ENCODE peak calls at places on chromosomes 4 and X, in seven cellular contexts. One of them, this sample, is unnamed. For H3K4me1, the result is how much of the 10 kb centered on the place peaks cover.

GRCh38 chr4:140116442-140117104 is 37.4 kb downstream of the MAML3 start:
- DNase-seq in trophoblast cell: no peak
- DNase-seq in mesendoderm: peak
- DNase-seq in H1: no peak
- DNase-seq in neuronal stem cell: no peak
- DNase-seq in H9: no peak
- DNase-seq in IMR-90: peak
- DNase-seq in this sample: peak

GRCh38 chr4:81631958-81632439 is 160.3 kb upstream of the RASGEF1B start:
- DNase-seq in mesendoderm: peak
- DNase-seq in H1: no peak
- DNase-seq in trophoblast cell: no peak
- DNase-seq in neuronal stem cell: no peak
- DNase-seq in H9: no peak
- DNase-seq in IMR-90: peak
- DNase-seq in this sample: peak

GRCh38 chrX:139971394-139971749 is 6.1 kb upstream of the CXorf66 start:
- DNase-seq in neuronal stem cell: no peak
- DNase-seq in H1: no peak
- DNase-seq in IMR-90: no peak
- DNase-seq in H9: no peak
- DNase-seq in trophoblast cell: no peak
- DNase-seq in mesendoderm: no peak
- DNase-seq in this sample: no peak

GRCh38 chr4:48571471-48571870 is 81.4 kb downstream of the ZAR1 start:
- DNase-seq in mesendoderm: no peak
- DNase-seq in H1: no peak
- DNase-seq in H9: no peak
- DNase-seq in neuronal stem cell: no peak
- DNase-seq in IMR-90: no peak
- DNase-seq in trophoblast cell: no peak
- DNase-seq in this sample: no peak

GRCh38 chrX:111098874-111099273 is 2.9 kb downstream of the PAK3 start:
- DNase-seq in IMR-90: peak
- DNase-seq in neuronal stem cell: peak
- DNase-seq in trophoblast cell: peak
- DNase-seq in H9: peak
- DNase-seq in H1: no peak
- DNase-seq in mesendoderm: peak
- DNase-seq in this sample: no peak

GRCh38 chr4:24181005-24181404 is 291.2 kb upstream of the PPARGC1A start:
- DNase-seq in H1: no peak
- DNase-seq in IMR-90: no peak
- DNase-seq in H9: no peak
- DNase-seq in trophoblast cell: no peak
- DNase-seq in neuronal stem cell: no peak
- DNase-seq in mesendoderm: no peak
- DNase-seq in this sample: no peak

GRCh38 chr4:7270121-7270520 is 77.8 kb downstream of the SORCS2 start:
- DNase-seq in IMR-90: no peak
- DNase-seq in mesendoderm: no peak
- DNase-seq in neuronal stem cell: no peak
- DNase-seq in H9: no peak
- DNase-seq in trophoblast cell: no peak
- DNase-seq in H1: no peak
- DNase-seq in this sample: no peak

GRCh38 chr4:19063662-19064061 is 1042.1 kb upstream of the LCORL start:
- DNase-seq in IMR-90: no peak
- DNase-seq in H1: no peak
- DNase-seq in mesendoderm: peak
- DNase-seq in H9: peak
- DNase-seq in trophoblast cell: no peak
- DNase-seq in neuronal stem cell: no peak
- DNase-seq in this sample: no peak

GRCh38 chrX:48751343-48751742 is 10.2 kb upstream of the GLOD5 start:
- DNase-seq in IMR-90: no peak
- DNase-seq in neuronal stem cell: no peak
- DNase-seq in H1: no peak
- DNase-seq in mesendoderm: no peak
- DNase-seq in H9: no peak
- DNase-seq in trophoblast cell: no peak
- DNase-seq in this sample: no peak

GRCh38 chr4:11416767-11417113 is 12.0 kb downstream of the HS3ST1 start:
- DNase-seq in neuronal stem cell: no peak
- DNase-seq in IMR-90: no peak
- DNase-seq in H9: no peak
- DNase-seq in trophoblast cell: no peak
- DNase-seq in H1: no peak
- DNase-seq in mesendoderm: peak
- DNase-seq in this sample: no peak

GRCh38 chr4:70508801-70509200 is 9.6 kb upstream of the AMTN start:
- DNase-seq in trophoblast cell: no peak
- DNase-seq in H9: no peak
- DNase-seq in mesendoderm: no peak
- DNase-seq in neuronal stem cell: no peak
- DNase-seq in H1: no peak
- DNase-seq in IMR-90: no peak
- DNase-seq in this sample: no peak

GRCh38 chr4:185282968-185283367 is 73.6 kb downstream of the SNX25 start:
- DNase-seq in H1: no peak
- DNase-seq in H9: no peak
- DNase-seq in IMR-90: peak
- DNase-seq in neuronal stem cell: no peak
- DNase-seq in trophoblast cell: no peak
- DNase-seq in mesendoderm: peak
- DNase-seq in this sample: peak

GRCh38 chr4:189773909-189774308 is 166.8 kb upstream of the FRG1 start:
- DNase-seq in trophoblast cell: no peak
- DNase-seq in IMR-90: peak
- DNase-seq in H1: no peak
- DNase-seq in mesendoderm: peak
- DNase-seq in neuronal stem cell: no peak
- DNase-seq in H9: no peak
- DNase-seq in this sample: peak

GRCh38 chr4:66028668-66029067 is 358.4 kb upstream of the EPHA5 start:
- DNase-seq in mesendoderm: no peak
- DNase-seq in trophoblast cell: no peak
- DNase-seq in neuronal stem cell: no peak
- DNase-seq in H1: no peak
- DNase-seq in IMR-90: no peak
- DNase-seq in H9: no peak
- DNase-seq in this sample: no peak

GRCh38 chrX:17560385-17560784 is 176.9 kb upstream of the SCML1 start:
- DNase-seq in neuronal stem cell: no peak
- DNase-seq in trophoblast cell: no peak
- DNase-seq in H9: no peak
- DNase-seq in IMR-90: no peak
- DNase-seq in H1: no peak
- DNase-seq in mesendoderm: no peak
- DNase-seq in this sample: no peak

GRCh38 chrX:101787934-101788333 is 128.3 kb upstream of the ARMCX2 start:
- DNase-seq in mesendoderm: peak
- DNase-seq in IMR-90: no peak
- DNase-seq in H9: no peak
- DNase-seq in trophoblast cell: no peak
- DNase-seq in H1: no peak
- DNase-seq in neuronal stem cell: no peak
- DNase-seq in this sample: no peak

GRCh38 chrX:13015536-13016236 is 28.7 kb downstream of the FAM9C start:
- DNase-seq in H1: no peak
- DNase-seq in trophoblast cell: no peak
- DNase-seq in mesendoderm: peak
- DNase-seq in H9: no peak
- DNase-seq in IMR-90: no peak
- DNase-seq in neuronal stem cell: no peak
- DNase-seq in this sample: no peak

GRCh38 chrX:133513116-133513515 is 97.8 kb upstream of the GPC4 start:
- DNase-seq in neuronal stem cell: no peak
- DNase-seq in trophoblast cell: no peak
- DNase-seq in H1: no peak
- DNase-seq in IMR-90: no peak
- DNase-seq in mesendoderm: no peak
- DNase-seq in H9: no peak
- DNase-seq in this sample: peak

GRCh38 chr4:71049395-71049794 is 55.9 kb downstream of the DCK start:
- DNase-seq in neuronal stem cell: no peak
- DNase-seq in H1: no peak
- DNase-seq in IMR-90: no peak
- DNase-seq in mesendoderm: no peak
- DNase-seq in trophoblast cell: no peak
- DNase-seq in H9: no peak
- DNase-seq in this sample: no peak

GRCh38 chrX:104135677-104136076 is 21.1 kb downstream of the SLC25A53 start:
- DNase-seq in mesendoderm: no peak
- DNase-seq in trophoblast cell: no peak
- DNase-seq in IMR-90: no peak
- DNase-seq in H1: no peak
- DNase-seq in H9: no peak
- DNase-seq in neuronal stem cell: no peak
- DNase-seq in this sample: no peak

GRCh38 chr4:43066415-43066814 is 173.9 kb downstream of the GRXCR1 start:
- DNase-seq in H9: no peak
- DNase-seq in H1: no peak
- DNase-seq in IMR-90: no peak
- DNase-seq in neuronal stem cell: no peak
- DNase-seq in mesendoderm: no peak
- DNase-seq in trophoblast cell: no peak
- DNase-seq in this sample: no peak

GRCh38 chr4:4410271-4410670 is 23.4 kb downstream of the NSG1 start:
- DNase-seq in IMR-90: no peak
- DNase-seq in H1: no peak
- DNase-seq in neuronal stem cell: no peak
- DNase-seq in H9: no peak
- DNase-seq in trophoblast cell: no peak
- DNase-seq in mesendoderm: no peak
- DNase-seq in this sample: no peak

GRCh38 chr4:15231265-15232091 is 196.4 kb upstream of the C1QTNF7 start:
- DNase-seq in neuronal stem cell: peak
- DNase-seq in H9: peak
- DNase-seq in mesendoderm: peak
- DNase-seq in trophoblast cell: peak
- DNase-seq in H1: no peak
- DNase-seq in IMR-90: peak
- DNase-seq in this sample: peak

GRCh38 chr4:88613417-88613875 is 21.2 kb downstream of the HERC3 start:
- DNase-seq in H9: no peak
- DNase-seq in IMR-90: no peak
- DNase-seq in H1: no peak
- DNase-seq in neuronal stem cell: no peak
- DNase-seq in trophoblast cell: no peak
- DNase-seq in mesendoderm: no peak
- DNase-seq in this sample: no peak

DNA sequence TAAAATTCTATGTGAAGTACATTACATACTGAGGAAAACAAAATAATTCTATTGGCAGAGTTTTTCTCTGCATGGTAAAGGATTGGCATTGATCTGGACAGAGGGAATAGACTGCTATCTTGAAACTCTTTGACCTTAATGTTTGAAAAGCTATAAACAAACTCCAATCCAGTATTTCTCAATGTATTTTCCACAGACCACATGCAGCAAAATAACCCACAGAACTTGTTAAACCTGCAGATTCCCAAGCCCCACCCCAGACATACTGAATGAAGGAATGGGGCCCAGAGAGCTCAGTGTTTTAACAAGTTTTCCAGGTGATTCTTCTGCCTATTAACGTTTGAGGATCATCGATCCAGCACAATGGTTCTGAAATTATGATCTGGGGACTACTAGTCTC is 15.7 kb downstream of the RNF128 start:
- DNase-seq in mesendoderm: no peak
- DNase-seq in trophoblast cell: peak
- DNase-seq in neuronal stem cell: no peak
- DNase-seq in H1: no peak
- DNase-seq in H9: no peak
- DNase-seq in IMR-90: no peak
- DNase-seq in this sample: no peak
- H3K18ac ChIP-seq in mesendoderm: no peak
- H3K18ac ChIP-seq in trophoblast cell: no peak
- H3K18ac ChIP-seq in neuronal stem cell: no peak
- H3K18ac ChIP-seq in H1: no peak
- H3K18ac ChIP-seq in H9: no peak
- H3K18ac ChIP-seq in IMR-90: no peak
- H3K18ac ChIP-seq in this sample: no peak

DNA sequence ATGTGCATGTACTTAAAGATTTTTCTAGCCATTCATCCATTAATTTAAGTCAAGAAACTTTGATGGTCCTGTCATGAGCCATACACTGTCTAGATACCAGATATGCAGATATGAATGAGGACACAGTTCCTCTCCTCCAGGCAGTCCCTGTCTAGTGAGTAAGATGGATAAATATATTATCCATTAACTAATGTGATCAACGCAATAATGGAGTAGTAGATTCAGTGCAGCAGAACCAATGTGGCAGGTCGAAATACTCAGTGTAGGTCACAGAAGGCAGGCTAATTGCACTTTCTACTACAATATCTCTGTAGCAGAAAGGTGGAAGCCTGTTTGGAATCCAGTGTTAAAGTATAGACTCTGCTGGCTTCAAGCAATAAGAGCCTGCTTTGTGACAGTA is 112.5 kb downstream of the PCDH7 start:
- DNase-seq in trophoblast cell: no peak
- DNase-seq in H9: no peak
- DNase-seq in mesendoderm: no peak
- DNase-seq in neuronal stem cell: no peak
- DNase-seq in H1: no peak
- DNase-seq in IMR-90: no peak
- DNase-seq in this sample: no peak
- H3K4me1 ChIP-seq in trophoblast cell: under half
- H3K4me1 ChIP-seq in H9: under half
- H3K4me1 ChIP-seq in mesendoderm: under half
- H3K4me1 ChIP-seq in neuronal stem cell: under half
- H3K4me1 ChIP-seq in H1: under half
- H3K4me1 ChIP-seq in IMR-90: under half
- H3K4me1 ChIP-seq in this sample: under half

GRCh38 chrX:117095393-117095792 is 632.6 kb upstream of the CT83 start:
- DNase-seq in H1: no peak
- DNase-seq in trophoblast cell: no peak
- DNase-seq in H9: no peak
- DNase-seq in neuronal stem cell: no peak
- DNase-seq in mesendoderm: no peak
- DNase-seq in IMR-90: no peak
- DNase-seq in this sample: no peak
- H3K18ac ChIP-seq in H1: no peak
- H3K18ac ChIP-seq in trophoblast cell: no peak
- H3K18ac ChIP-seq in H9: no peak
- H3K18ac ChIP-seq in neuronal stem cell: no peak
- H3K18ac ChIP-seq in mesendoderm: no peak
- H3K18ac ChIP-seq in IMR-90: no peak
- H3K18ac ChIP-seq in this sample: no peak

GRCh38 chr4:99536148-99536728 is 25.4 kb downstream of the C4orf17 start:
- DNase-seq in H1: no peak
- DNase-seq in H9: no peak
- DNase-seq in IMR-90: no peak
- DNase-seq in mesendoderm: no peak
- DNase-seq in neuronal stem cell: no peak
- DNase-seq in trophoblast cell: no peak
- DNase-seq in this sample: no peak

GRCh38 chr4:99540287-99540939 is 23.4 kb downstream of the TRMT10A start:
- DNase-seq in IMR-90: no peak
- DNase-seq in neuronal stem cell: no peak
- DNase-seq in H9: no peak
- DNase-seq in mesendoderm: no peak
- DNase-seq in trophoblast cell: no peak
- DNase-seq in H1: no peak
- DNase-seq in this sample: no peak

GRCh38 chr4:99537674-99538073 is 26.2 kb downstream of the TRMT10A start:
- DNase-seq in trophoblast cell: no peak
- DNase-seq in mesendoderm: no peak
- DNase-seq in IMR-90: no peak
- DNase-seq in neuronal stem cell: no peak
- DNase-seq in H9: no peak
- DNase-seq in H1: no peak
- DNase-seq in this sample: no peak

GRCh38 chr4:99536848-99537247 is 26.0 kb downstream of the C4orf17 start:
- DNase-seq in IMR-90: no peak
- DNase-seq in mesendoderm: no peak
- DNase-seq in trophoblast cell: no peak
- DNase-seq in neuronal stem cell: no peak
- DNase-seq in H9: no peak
- DNase-seq in H1: no peak
- DNase-seq in this sample: no peak
- H3K4me1 ChIP-seq in IMR-90: under half
- H3K4me1 ChIP-seq in mesendoderm: under half
- H3K4me1 ChIP-seq in trophoblast cell: under half
- H3K4me1 ChIP-seq in neuronal stem cell: under half
- H3K4me1 ChIP-seq in H9: under half
- H3K4me1 ChIP-seq in H1: under half
- H3K4me1 ChIP-seq in this sample: under half